ENCODE peak calls at places on chromosomes 3 and 15, in four cellular contexts. U is stromal cell of bone marrow, O is tibial artery, W is AG04450. G is an unnamed sample.
A peak's percentile ranks its signal among the peaks of the same experiment; 100 is the strongest.

GRCh38 chr3:45236964-45237363 is 10.9 kb upstream of the TMEM158 start:
- DNase-seq in W (no peak), U (no peak), O (no peak), G (no peak)

GRCh38 chr3:149494022-149494758 is 19.7 kb downstream of the TM4SF4 start:
- DNase-seq in O (peak; percentile 74), W (no peak), U (peak; percentile 65), G (peak; percentile 93)

GRCh38 chr3:13477946-13478345 is 2.2 kb upstream of the HDAC11 start:
- DNase-seq in O (peak; percentile 31), W (no peak), U (no peak), G (no peak)

GRCh38 chr3:71240035-71240434 is 343.5 kb downstream of the FOXP1 start:
- DNase-seq in W (no peak), U (no peak), O (no peak), G (no peak)

GRCh38 chr3:50112462-50112861 is 23.7 kb downstream of the RBM5 start:
- DNase-seq in U (no peak), W (no peak), O (no peak), G (no peak)

GRCh38 chr3:156604642-156605144 is 49.8 kb upstream of the SSR3 start:
- DNase-seq in U (no peak), W (no peak), O (no peak), G (no peak)

GRCh38 chr3:47293822-47294221 is 11.1 kb downstream of the KLHL18 start:
- DNase-seq in O (no peak), U (no peak), W (no peak), G (no peak)

GRCh38 chr15:74406992-74407705 is 26.6 kb downstream of the SEMA7A start:
- DNase-seq in O (no peak), W (peak; percentile 74), U (peak; percentile 81), G (peak; percentile 69)

GRCh38 chr3:176697284-176697889 is 499.9 kb downstream of the TBL1XR1 start:
- DNase-seq in U (no peak), W (no peak), O (no peak), G (peak; percentile 80)

GRCh38 chr3:119195911-119196310 is 22.5 kb downstream of the UPK1B start:
- DNase-seq in O (no peak), W (no peak), U (no peak), G (no peak)

GRCh38 chr15:22902046-22902445 is 63.6 kb downstream of the NIPA2 start:
- DNase-seq in U (no peak), O (no peak), W (no peak), G (no peak)

GRCh38 chr3:45741742-45742141 is 52.5 kb downstream of the SACM1L start:
- DNase-seq in O (no peak), W (no peak), U (no peak), G (no peak)

GRCh38 chr3:196603683-196604082 is 35.2 kb downstream of the FBXO45 start:
- DNase-seq in O (no peak), W (no peak), U (no peak), G (peak; percentile 15)

GRCh38 chr15:46091860-46092450 is 457.1 kb downstream of the SQOR start:
- DNase-seq in U (peak; percentile 13), O (no peak), W (peak; percentile 4), G (peak; percentile 77)

GRCh38 chr3:157858821-157859220 is 247.4 kb downstream of the SHOX2 start:
- DNase-seq in O (no peak), W (no peak), U (no peak), G (no peak)

GRCh38 chr3:30271781-30272180 is 334.6 kb upstream of the TGFBR2 start:
- DNase-seq in W (no peak), O (no peak), U (no peak), G (no peak)

GRCh38 chr3:50274371-50275104 is 4.3 kb upstream of the LSMEM2 start:
- DNase-seq in O (no peak), U (no peak), W (no peak), G (peak; percentile 96)

GRCh38 chr3:102083469-102083868 is 234.2 kb downstream of the NFKBIZ start:
- DNase-seq in W (no peak), U (no peak), O (no peak), G (no peak)

GRCh38 chr3:174342941-174343431 is 516.1 kb upstream of the NAALADL2 start:
- DNase-seq in W (no peak), U (no peak), O (no peak), G (no peak)

GRCh38 chr3:152405915-152406802 is 137.4 kb downstream of the MBNL1 start:
- DNase-seq in O (no peak), W (peak; percentile 59), U (peak; percentile 91), G (no peak)

GRCh38 chr3:127033786-127034185 is 50.9 kb downstream of the PLXNA1 start:
- DNase-seq in W (no peak), U (no peak), O (no peak), G (no peak)

G was measured in endodermal cell.